ENCODE peak calls at places on chromosomes 4 and X, in four cellular contexts. One of them, this sample, is unnamed.
A peak's percentile ranks its signal among the peaks of the same experiment; 100 is the strongest.

GRCh38 chr4:77821775-77822174 is 2.6 kb upstream of the CNOT6L start:
- DNase-seq in HepG2: no peak
- DNase-seq in HEK293T: no peak
- DNase-seq in GM12878: no peak
- DNase-seq in this sample: no peak

GRCh38 chr4:24657768-24658617 is 73.6 kb upstream of the DHX15 start:
- DNase-seq in GM12878: peak; percentile 80
- DNase-seq in HepG2: peak; percentile 73
- DNase-seq in HEK293T: no peak
- DNase-seq in this sample: no peak

GRCh38 chrX:19388064-19388679 is 44.4 kb downstream of the PDHA1 start:
- DNase-seq in GM12878: no peak
- DNase-seq in HepG2: no peak
- DNase-seq in HEK293T: no peak
- DNase-seq in this sample: no peak

GRCh38 chr4:104494161-104494560 is 533 bp downstream of the CXXC4 start:
- DNase-seq in HepG2: peak; percentile 12
- DNase-seq in GM12878: no peak
- DNase-seq in HEK293T: no peak
- DNase-seq in this sample: no peak

GRCh38 chrX:85381602-85382001 is 2.1 kb upstream of the POF1B start:
- DNase-seq in HepG2: no peak
- DNase-seq in GM12878: no peak
- DNase-seq in HEK293T: no peak
- DNase-seq in this sample: no peak

GRCh38 chrX:50211510-50211909 is 6.9 kb downstream of the CCNB3 start:
- DNase-seq in GM12878: no peak
- DNase-seq in HEK293T: peak; percentile 22
- DNase-seq in HepG2: no peak
- DNase-seq in this sample: no peak

GRCh38 chrX:10679387-10679786 is 59.0 kb upstream of the MID1 start:
- DNase-seq in HepG2: no peak
- DNase-seq in HEK293T: no peak
- DNase-seq in GM12878: no peak
- DNase-seq in this sample: no peak

GRCh38 chrX:2497961-2498780 is 2.6 kb downstream of the DHRSX start:
- DNase-seq in HepG2: peak; percentile 97
- DNase-seq in HEK293T: no peak
- DNase-seq in GM12878: no peak
- DNase-seq in this sample: no peak

GRCh38 chr4:1048781-1049590 is 37.6 kb downstream of the FGFRL1 start:
- DNase-seq in GM12878: no peak
- DNase-seq in HEK293T: no peak
- DNase-seq in HepG2: no peak
- DNase-seq in this sample: no peak

GRCh38 chrX:71652405-71652804 is 14.9 kb upstream of the LOC101059915 start:
- DNase-seq in HEK293T: peak; percentile 69
- DNase-seq in HepG2: peak; percentile 31
- DNase-seq in GM12878: no peak
- DNase-seq in this sample: peak; percentile 42

GRCh38 chrX:131907488-131908314 is 115.4 kb upstream of the STK26 start:
- DNase-seq in GM12878: no peak
- DNase-seq in HEK293T: no peak
- DNase-seq in HepG2: no peak
- DNase-seq in this sample: peak; percentile 22

GRCh38 chrX:20230406-20230805 is 36.3 kb downstream of the RPS6KA3 start:
- DNase-seq in HEK293T: no peak
- DNase-seq in GM12878: no peak
- DNase-seq in HepG2: no peak
- DNase-seq in this sample: no peak

GRCh38 chrX:71017396-71017939 is 50.7 kb downstream of the SNX12 start:
- DNase-seq in GM12878: no peak
- DNase-seq in HEK293T: no peak
- DNase-seq in HepG2: no peak
- DNase-seq in this sample: no peak

GRCh38 chr4:108355523-108356208 is 186.9 kb upstream of the LEF1 start:
- DNase-seq in HEK293T: no peak
- DNase-seq in HepG2: no peak
- DNase-seq in GM12878: no peak
- DNase-seq in this sample: no peak

GRCh38 chr4:153528705-153529493 is 62.7 kb downstream of the TMEM131L start:
- DNase-seq in HepG2: no peak
- DNase-seq in GM12878: no peak
- DNase-seq in HEK293T: no peak
- DNase-seq in this sample: peak; percentile 89

GRCh38 chr4:72701987-72702819 is 133.2 kb upstream of the ADAMTS3 start:
- DNase-seq in HEK293T: peak; percentile 32
- DNase-seq in GM12878: no peak
- DNase-seq in HepG2: peak; percentile 42
- DNase-seq in this sample: peak; percentile 77

GRCh38 chrX:23720117-23720677 is 22.9 kb downstream of the ACOT9 start:
- DNase-seq in HepG2: no peak
- DNase-seq in GM12878: no peak
- DNase-seq in HEK293T: no peak
- DNase-seq in this sample: no peak

GRCh38 chr4:8117278-8117682 is 41.3 kb downstream of the ABLIM2 start:
- DNase-seq in GM12878: peak; percentile 4
- DNase-seq in HepG2: peak; percentile 12
- DNase-seq in HEK293T: peak; percentile 98
- DNase-seq in this sample: peak; percentile 89

GRCh38 chrX:110317079-110317819 is 636 bp downstream of the AMMECR1 start:
- DNase-seq in HEK293T: peak; percentile 43
- DNase-seq in GM12878: no peak
- DNase-seq in HepG2: no peak
- DNase-seq in this sample: no peak

GRCh38 chrX:22689290-22689689 is 310.5 kb upstream of the DDX53 start:
- DNase-seq in HEK293T: no peak
- DNase-seq in HepG2: no peak
- DNase-seq in GM12878: no peak
- DNase-seq in this sample: no peak

GRCh38 chrX:18701621-18702361 is 5.7 kb upstream of the PPEF1 start:
- DNase-seq in HepG2: peak; percentile 4
- DNase-seq in GM12878: no peak
- DNase-seq in HEK293T: no peak
- DNase-seq in this sample: no peak

GRCh38 chr4:26235500-26235899 is 85.3 kb upstream of the RBPJ start:
- DNase-seq in HEK293T: no peak
- DNase-seq in HepG2: no peak
- DNase-seq in GM12878: no peak
- DNase-seq in this sample: no peak

GRCh38 chr4:145283909-145284308 is 103.5 kb upstream of the OTUD4 start:
- DNase-seq in HEK293T: peak; percentile 20
- DNase-seq in GM12878: no peak
- DNase-seq in HepG2: no peak
- DNase-seq in this sample: no peak

DNA sequence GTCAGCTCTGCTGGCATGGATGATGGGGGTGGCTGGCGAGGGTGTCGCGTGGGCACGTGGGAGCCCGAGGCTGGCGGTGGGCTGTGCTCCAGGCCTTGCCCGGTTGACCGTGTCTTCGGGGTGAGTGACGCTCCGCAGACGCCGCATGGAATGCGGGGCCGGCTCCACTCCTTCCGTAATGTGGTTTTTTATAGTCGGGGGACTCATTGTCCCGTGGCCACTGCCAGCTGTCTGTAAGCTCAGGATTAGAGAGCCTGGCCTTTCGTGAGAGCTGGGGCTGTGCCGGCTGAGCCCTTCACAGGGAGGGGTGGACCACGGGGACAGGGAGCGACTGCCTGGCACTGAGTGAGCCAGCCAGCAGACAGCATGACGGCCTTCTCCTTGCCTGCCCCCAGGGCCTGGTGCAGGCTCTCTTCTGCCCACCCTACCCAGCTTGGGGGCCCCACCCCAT is 20.4 kb downstream of the DOK7 start:
- DNase-seq in HEK293T: no peak
- DNase-seq in HepG2: no peak
- DNase-seq in GM12878: no peak
- DNase-seq in this sample: no peak
- TF ChIP-seq SP1 in HEK293T: no peak
- TF ChIP-seq SP1 in HepG2: no peak
- TF ChIP-seq SP1 in GM12878: no peak
- TF ChIP-seq SP1 in this sample: no peak

GRCh38 chr4:100146756-100147155 is 43.5 kb downstream of the DDIT4L start:
- DNase-seq in HEK293T: no peak
- DNase-seq in HepG2: no peak
- DNase-seq in GM12878: no peak
- DNase-seq in this sample: no peak

GRCh38 chr4:100147198-100147597 is 43.1 kb downstream of the DDIT4L start:
- DNase-seq in HepG2: no peak
- DNase-seq in GM12878: no peak
- DNase-seq in HEK293T: no peak
- DNase-seq in this sample: no peak

GRCh38 chr4:100147684-100148083 is 42.6 kb downstream of the DDIT4L start:
- DNase-seq in HEK293T: no peak
- DNase-seq in HepG2: no peak
- DNase-seq in GM12878: no peak
- DNase-seq in this sample: no peak

GRCh38 chr4:100149190-100149589 is 41.1 kb downstream of the DDIT4L start:
- DNase-seq in GM12878: no peak
- DNase-seq in HEK293T: no peak
- DNase-seq in HepG2: no peak
- DNase-seq in this sample: no peak
- TF ChIP-seq FOXM1 in GM12878: no peak
- TF ChIP-seq FOXM1 in HEK293T: no peak
- TF ChIP-seq FOXM1 in HepG2: no peak
- TF ChIP-seq FOXM1 in this sample: no peak

GRCh38 chr4:76723916-76724315 is 174.0 kb downstream of the SOWAHB start:
- DNase-seq in HEK293T: no peak
- DNase-seq in GM12878: no peak
- DNase-seq in HepG2: no peak
- DNase-seq in this sample: no peak

GRCh38 chr4:76726631-76727030 is 171.3 kb downstream of the SOWAHB start:
- DNase-seq in HepG2: no peak
- DNase-seq in GM12878: no peak
- DNase-seq in HEK293T: no peak
- DNase-seq in this sample: no peak

GRCh38 chr4:76725039-76725438 is 172.9 kb downstream of the SOWAHB start:
- DNase-seq in GM12878: no peak
- DNase-seq in HEK293T: no peak
- DNase-seq in HepG2: no peak
- DNase-seq in this sample: no peak

GRCh38 chr4:76726141-76726540 is 171.8 kb downstream of the SOWAHB start:
- DNase-seq in GM12878: no peak
- DNase-seq in HepG2: no peak
- DNase-seq in HEK293T: no peak
- DNase-seq in this sample: no peak

GRCh38 chr4:76723373-76723772 is 174.6 kb downstream of the SOWAHB start:
- DNase-seq in GM12878: no peak
- DNase-seq in HepG2: no peak
- DNase-seq in HEK293T: no peak
- DNase-seq in this sample: no peak
- TF ChIP-seq SP1 in GM12878: no peak
- TF ChIP-seq SP1 in HepG2: no peak
- TF ChIP-seq SP1 in HEK293T: no peak
- TF ChIP-seq SP1 in this sample: no peak

GRCh38 chrX:41152221-41152620 is 67.0 kb downstream of the USP9X start:
- DNase-seq in HEK293T: no peak
- DNase-seq in HepG2: no peak
- DNase-seq in GM12878: no peak
- DNase-seq in this sample: no peak
- TF ChIP-seq FOXM1 in HEK293T: no peak
- TF ChIP-seq FOXM1 in HepG2: no peak
- TF ChIP-seq FOXM1 in GM12878: no peak
- TF ChIP-seq FOXM1 in this sample: no peak

DNA sequence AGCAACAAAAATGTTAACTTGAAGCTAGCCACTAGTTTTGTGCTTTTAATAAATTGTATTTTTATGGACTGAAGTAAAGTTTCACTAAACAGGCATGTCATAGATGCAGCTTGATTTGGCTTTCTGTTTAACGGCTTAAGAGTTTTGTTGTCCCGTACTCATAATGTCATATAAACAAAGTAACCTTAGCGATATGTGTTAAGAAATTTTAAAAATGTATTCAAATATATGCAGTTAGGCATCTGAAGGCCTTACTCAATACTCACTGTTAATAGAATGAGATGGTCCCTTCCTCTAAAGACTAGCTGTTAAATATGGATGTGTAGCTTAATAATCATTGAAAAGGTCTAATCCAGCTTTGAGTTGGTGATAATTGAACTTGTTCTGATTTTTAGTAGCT is 1.0 kb upstream of the SCLT1 start:
- DNase-seq in HEK293T: no peak
- DNase-seq in HepG2: no peak
- DNase-seq in GM12878: no peak
- DNase-seq in this sample: no peak
- TF ChIP-seq SP1 in HEK293T: no peak
- TF ChIP-seq SP1 in HepG2: no peak
- TF ChIP-seq SP1 in GM12878: no peak
- TF ChIP-seq SP1 in this sample: no peak

GRCh38 chr4:168643083-168643795 is 146.4 kb downstream of the PALLD start:
- DNase-seq in HepG2: no peak
- DNase-seq in HEK293T: no peak
- DNase-seq in GM12878: no peak
- DNase-seq in this sample: no peak
- TF ChIP-seq FOXM1 in HepG2: no peak
- TF ChIP-seq FOXM1 in HEK293T: no peak
- TF ChIP-seq FOXM1 in GM12878: no peak
- TF ChIP-seq FOXM1 in this sample: no peak

GRCh38 chr4:113951263-113951662 is 28.2 kb downstream of the ARSJ start:
- DNase-seq in GM12878: no peak
- DNase-seq in HEK293T: no peak
- DNase-seq in HepG2: no peak
- DNase-seq in this sample: no peak

GRCh38 chr4:113950207-113950606 is 29.2 kb downstream of the ARSJ start:
- DNase-seq in HepG2: no peak
- DNase-seq in GM12878: no peak
- DNase-seq in HEK293T: no peak
- DNase-seq in this sample: no peak

GRCh38 chr4:113955411-113955810 is 24.0 kb downstream of the ARSJ start:
- DNase-seq in HEK293T: no peak
- DNase-seq in HepG2: no peak
- DNase-seq in GM12878: no peak
- DNase-seq in this sample: no peak

GRCh38 chr4:113953888-113954287 is 25.6 kb downstream of the ARSJ start:
- DNase-seq in HepG2: no peak
- DNase-seq in GM12878: no peak
- DNase-seq in HEK293T: no peak
- DNase-seq in this sample: no peak

DNA sequence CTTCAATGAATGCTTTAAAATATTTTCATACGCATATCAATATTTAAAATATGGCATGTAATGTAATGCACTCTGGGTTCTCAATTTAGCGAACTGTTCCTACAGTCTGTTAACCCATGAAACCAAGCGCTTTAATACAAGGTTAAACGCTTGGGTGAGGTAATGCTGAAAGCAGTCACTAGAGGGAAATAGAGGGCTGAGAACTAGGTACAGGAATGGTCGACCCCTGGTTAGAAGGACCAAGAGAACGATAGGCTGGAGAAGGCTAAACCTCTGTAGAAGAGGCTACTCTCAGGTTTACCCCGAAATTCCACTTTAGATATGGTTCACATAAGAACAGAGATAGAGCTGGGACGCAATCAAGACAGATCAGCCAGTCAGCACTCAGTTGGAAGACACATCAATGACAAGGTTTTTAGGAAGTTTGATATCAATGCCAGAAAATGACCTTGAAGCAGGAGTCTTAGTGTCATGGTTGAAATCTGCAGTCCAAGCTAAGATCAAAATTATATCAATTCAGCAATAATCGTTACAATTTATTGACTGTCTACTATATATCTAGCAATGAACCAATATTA is 26.9 kb downstream of the ARSJ start:
- DNase-seq in GM12878: peak; percentile 12
- DNase-seq in HepG2: peak; percentile 54
- DNase-seq in HEK293T: peak; percentile 59
- DNase-seq in this sample: peak; percentile 14
- TF ChIP-seq SP1 in GM12878: no peak
- TF ChIP-seq SP1 in HepG2: no peak
- TF ChIP-seq SP1 in HEK293T: no peak
- TF ChIP-seq SP1 in this sample: no peak

This sample was measured in K562.